ENCODE peak calls at places on chromosomes 3 and 15, in eight cellular contexts. One of them, this sample, is unnamed.

GRCh38 chr3:52405066-52405465 is 39.8 kb downstream of the SEMA3G start:
- DNase-seq in HCEC 1CT: no peak
- DNase-seq in spleen: peak
- DNase-seq in NCI-H345: no peak
- DNase-seq in hypothalamus: no peak
- DNase-seq in central memory CD4-positive, alpha-beta T cell: no peak
- DNase-seq in DND-41: no peak
- DNase-seq in G401: no peak
- DNase-seq in this sample: no peak

GRCh38 chr3:52385157-52385556 is 59.7 kb downstream of the SEMA3G start:
- DNase-seq in G401: peak
- DNase-seq in spleen: no peak
- DNase-seq in HCEC 1CT: peak
- DNase-seq in hypothalamus: no peak
- DNase-seq in NCI-H345: no peak
- DNase-seq in central memory CD4-positive, alpha-beta T cell: no peak
- DNase-seq in DND-41: peak
- DNase-seq in this sample: peak

GRCh38 chr3:157785071-157785826 is 282.0 kb upstream of the VEPH1 start:
- DNase-seq in spleen: no peak
- DNase-seq in G401: peak
- DNase-seq in hypothalamus: no peak
- DNase-seq in DND-41: no peak
- DNase-seq in NCI-H345: no peak
- DNase-seq in HCEC 1CT: peak
- DNase-seq in central memory CD4-positive, alpha-beta T cell: no peak
- DNase-seq in this sample: peak

GRCh38 chr3:78086150-78086549 is 1046.3 kb downstream of the ROBO2 start:
- DNase-seq in HCEC 1CT: no peak
- DNase-seq in spleen: no peak
- DNase-seq in hypothalamus: no peak
- DNase-seq in DND-41: no peak
- DNase-seq in NCI-H345: no peak
- DNase-seq in central memory CD4-positive, alpha-beta T cell: no peak
- DNase-seq in G401: no peak
- DNase-seq in this sample: peak

GRCh38 chr3:115084686-115085085 is 62.4 kb downstream of the ZBTB20 start:
- DNase-seq in central memory CD4-positive, alpha-beta T cell: no peak
- DNase-seq in NCI-H345: no peak
- DNase-seq in hypothalamus: no peak
- DNase-seq in spleen: no peak
- DNase-seq in HCEC 1CT: no peak
- DNase-seq in G401: no peak
- DNase-seq in DND-41: no peak
- DNase-seq in this sample: no peak

GRCh38 chr15:79380755-79381499 is 51.2 kb upstream of the MINAR1 start:
- DNase-seq in spleen: peak
- DNase-seq in G401: peak
- DNase-seq in central memory CD4-positive, alpha-beta T cell: peak
- DNase-seq in hypothalamus: peak
- DNase-seq in NCI-H345: peak
- DNase-seq in HCEC 1CT: peak
- DNase-seq in DND-41: peak
- DNase-seq in this sample: peak

GRCh38 chr15:66080791-66081475 is 172.6 kb downstream of the MEGF11 start:
- DNase-seq in G401: peak
- DNase-seq in NCI-H345: no peak
- DNase-seq in HCEC 1CT: peak
- DNase-seq in spleen: no peak
- DNase-seq in central memory CD4-positive, alpha-beta T cell: no peak
- DNase-seq in hypothalamus: no peak
- DNase-seq in DND-41: no peak
- DNase-seq in this sample: peak

GRCh38 chr3:100335137-100335833 is 728 bp downstream of the NIT2 start:
- DNase-seq in hypothalamus: no peak
- DNase-seq in DND-41: peak
- DNase-seq in G401: peak
- DNase-seq in HCEC 1CT: no peak
- DNase-seq in NCI-H345: peak
- DNase-seq in spleen: peak
- DNase-seq in central memory CD4-positive, alpha-beta T cell: no peak
- DNase-seq in this sample: peak

GRCh38 chr3:155859859-155860258 is 5.6 kb upstream of the SLC33A1 start:
- DNase-seq in DND-41: no peak
- DNase-seq in HCEC 1CT: peak
- DNase-seq in hypothalamus: no peak
- DNase-seq in spleen: no peak
- DNase-seq in G401: no peak
- DNase-seq in NCI-H345: no peak
- DNase-seq in central memory CD4-positive, alpha-beta T cell: no peak
- DNase-seq in this sample: no peak

GRCh38 chr3:139117883-139118760 is 73.4 kb upstream of the PRR23C start:
- DNase-seq in central memory CD4-positive, alpha-beta T cell: no peak
- DNase-seq in DND-41: no peak
- DNase-seq in NCI-H345: no peak
- DNase-seq in hypothalamus: no peak
- DNase-seq in HCEC 1CT: no peak
- DNase-seq in G401: no peak
- DNase-seq in spleen: no peak
- DNase-seq in this sample: no peak

GRCh38 chr3:87410110-87410509 is 133.7 kb upstream of the POU1F1 start:
- DNase-seq in HCEC 1CT: no peak
- DNase-seq in central memory CD4-positive, alpha-beta T cell: no peak
- DNase-seq in hypothalamus: no peak
- DNase-seq in spleen: no peak
- DNase-seq in DND-41: no peak
- DNase-seq in NCI-H345: no peak
- DNase-seq in G401: no peak
- DNase-seq in this sample: no peak